ENCODE peak calls at places on chromosome 3, in six cellular contexts. E is GM12878, K is A549, G is endothelial cell of umbilical vein, C is HepG2, R is K562. Z is an unnamed sample.

GRCh38 chr3:52546111-52546901 is 9.9 kb downstream of the UQCC5 start:
- DNase-seq in R (no peak), G (no peak), E (no peak), K (no peak), C (no peak), Z (no peak)

GRCh38 chr3:138186216-138186615 is 885 bp upstream of the ARMC8 start:
- DNase-seq in C (no peak), G (no peak), K (no peak), E (no peak), R (no peak), Z (peak)

GRCh38 chr3:31432897-31433678 is 99.6 kb upstream of the STT3B start:
- DNase-seq in C (no peak), R (no peak), G (peak), E (no peak), K (no peak), Z (no peak)

GRCh38 chr3:142645236-142645793 is 49.1 kb downstream of the PLS1 start:
- DNase-seq in K (peak), E (no peak), C (peak), R (no peak), G (peak), Z (no peak)

GRCh38 chr3:97882975-97883598 is 61.3 kb downstream of the CRYBG3 start:
- DNase-seq in R (no peak), K (no peak), E (no peak), C (no peak), G (peak), Z (no peak)

GRCh38 chr3:95725770-95726169 is 1088.6 kb upstream of the EPHA6 start:
- DNase-seq in C (no peak), G (no peak), K (no peak), R (no peak), E (no peak), Z (no peak)

GRCh38 chr3:74883690-74884089 is 269.2 kb upstream of the CNTN3 start:
- DNase-seq in R (no peak), E (no peak), K (no peak), C (peak), G (no peak), Z (peak)

GRCh38 chr3:43768594-43768993 is 77.9 kb downstream of the ABHD5 start:
- DNase-seq in R (no peak), C (no peak), E (no peak), K (no peak), G (peak), Z (no peak)

GRCh38 chr3:115827494-115827893 is 204.2 kb downstream of the GAP43 start:
- DNase-seq in E (no peak), G (no peak), C (no peak), K (no peak), R (no peak), Z (no peak)

GRCh38 chr3:174973465-174973864 is 114.3 kb downstream of the NAALADL2 start:
- DNase-seq in E (no peak), G (no peak), K (no peak), C (peak), R (no peak), Z (no peak)

GRCh38 chr3:173732237-173732636 is 334.7 kb downstream of the NLGN1 start:
- DNase-seq in G (peak), R (no peak), E (no peak), K (no peak), C (no peak), Z (no peak)

GRCh38 chr3:175105066-175105465 is 245.9 kb downstream of the NAALADL2 start:
- DNase-seq in K (no peak), R (no peak), G (peak), C (no peak), E (no peak), Z (no peak)

GRCh38 chr3:71998995-71999673 is 214.2 kb upstream of the PROK2 start:
- DNase-seq in C (no peak), E (no peak), R (no peak), K (no peak), G (no peak), Z (no peak)

GRCh38 chr3:169658311-169658931 is 5.1 kb downstream of the MECOM start:
- DNase-seq in R (no peak), E (no peak), G (peak), C (no peak), K (no peak), Z (no peak)

GRCh38 chr3:169659858-169660614 is 3.5 kb downstream of the MECOM start:
- DNase-seq in E (no peak), C (no peak), K (no peak), R (no peak), G (peak), Z (no peak)

GRCh38 chr3:169660709-169661566 is 2.6 kb downstream of the MECOM start:
- DNase-seq in R (no peak), C (no peak), E (no peak), K (no peak), G (peak), Z (no peak)

GRCh38 chr3:169659096-169659521 is 4.4 kb downstream of the MECOM start:
- DNase-seq in G (no peak), K (no peak), R (no peak), E (no peak), C (no peak), Z (no peak)

GRCh38 chr3:169657351-169658124 is 6.0 kb downstream of the MECOM start:
- DNase-seq in R (no peak), E (no peak), C (peak), K (no peak), G (peak), Z (no peak)
- TF ChIP-seq MYC in R (no peak), E (no peak), C (no peak), K (no peak), G (no peak), Z (no peak)

GRCh38 chr3:9397331-9397910 is at the start of gene SETD5:
- DNase-seq in C (peak), R (peak), K (peak), E (peak), G (peak), Z (peak)

GRCh38 chr3:9395570-9396300 is 1.7 kb upstream of the SETD5 start:
- DNase-seq in R (no peak), K (no peak), G (no peak), E (no peak), C (no peak), Z (no peak)

GRCh38 chr3:9397911-9398714 is 698 bp downstream of the SETD5 start:
- DNase-seq in K (no peak), R (no peak), G (no peak), C (peak), E (no peak), Z (no peak)

GRCh38 chr3:9396301-9396631 is 1.1 kb upstream of the SETD5 start:
- DNase-seq in G (peak), K (peak), R (peak), E (peak), C (no peak), Z (peak)

GRCh38 chr3:9396632-9397330 is 634 bp upstream of the SETD5 start:
- DNase-seq in R (peak), K (peak), G (peak), E (peak), C (peak), Z (peak)
- TF ChIP-seq POLR2A in R (no peak), K (peak), G (peak), E (peak), C (peak), Z (no peak)

DNA sequence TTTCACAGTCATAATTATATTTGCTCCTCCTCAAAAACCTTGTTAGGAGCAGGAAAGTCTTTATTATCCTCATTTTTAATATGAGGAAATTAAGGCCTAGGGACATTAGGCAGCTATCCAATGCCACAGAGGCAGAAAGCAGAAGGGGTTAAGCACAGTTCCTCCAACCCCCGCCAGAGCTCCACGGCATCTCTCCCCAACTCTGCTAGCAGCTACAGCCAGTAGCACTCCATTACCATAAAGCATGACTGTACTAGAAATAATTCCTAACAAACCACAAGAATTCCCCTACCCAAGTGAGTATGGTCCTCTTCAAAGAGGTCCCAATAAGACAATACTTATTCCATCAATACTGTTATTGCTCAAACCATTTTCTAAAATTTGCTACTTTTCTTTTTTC is 9.8 kb downstream of the HEG1 start:
- DNase-seq in C (no peak), G (no peak), K (no peak), E (no peak), R (no peak), Z (no peak)
- TF ChIP-seq CTCF in C (no peak), G (no peak), K (no peak), E (no peak), R (no peak), Z (no peak)

DNA sequence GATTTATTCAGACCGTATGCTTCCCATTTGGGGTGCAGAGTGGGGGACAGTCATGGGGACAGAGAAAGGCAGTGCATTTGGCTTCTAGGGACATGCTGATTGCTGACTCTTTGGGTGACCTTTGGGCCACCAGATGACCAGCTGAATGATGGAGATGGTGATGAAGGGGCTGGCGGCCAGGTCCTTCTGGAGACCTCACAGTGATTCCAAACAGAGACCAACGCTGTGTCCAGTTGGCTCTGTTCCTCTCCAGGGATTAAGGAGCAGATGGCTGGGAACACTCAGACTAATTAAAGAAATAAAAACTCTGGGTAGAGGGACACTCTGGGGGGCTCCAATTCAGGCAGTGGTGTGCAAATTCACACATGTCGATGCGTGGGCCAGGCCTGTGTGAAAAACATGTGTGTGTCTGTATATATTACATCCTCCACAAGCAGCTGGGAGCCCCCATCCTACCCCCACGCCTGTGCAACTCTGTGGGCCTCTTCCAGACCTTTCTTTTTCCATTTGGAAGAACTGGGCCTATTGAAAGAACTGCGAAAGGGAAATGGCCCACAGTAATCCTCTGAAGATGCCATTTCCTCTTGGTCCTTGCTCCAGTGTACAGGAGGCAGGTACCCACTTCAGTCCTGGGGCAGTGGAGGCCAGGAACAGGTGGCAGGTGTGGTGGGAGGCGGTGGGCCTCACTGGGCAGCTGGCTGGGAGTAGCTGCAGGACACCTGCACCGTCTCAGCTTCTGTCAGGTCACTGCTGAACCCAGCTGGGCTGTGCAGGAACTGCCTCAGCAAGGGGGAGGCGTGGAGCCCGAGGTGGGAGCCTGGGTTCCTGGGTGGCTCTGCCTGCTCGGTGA is 8.9 kb downstream of the XIRP1 start:
- DNase-seq in G (no peak), K (no peak), R (no peak), E (no peak), C (no peak), Z (no peak)
- TF ChIP-seq MYC in G (no peak), K (no peak), R (no peak), E (no peak), C (no peak), Z (no peak)

DNA sequence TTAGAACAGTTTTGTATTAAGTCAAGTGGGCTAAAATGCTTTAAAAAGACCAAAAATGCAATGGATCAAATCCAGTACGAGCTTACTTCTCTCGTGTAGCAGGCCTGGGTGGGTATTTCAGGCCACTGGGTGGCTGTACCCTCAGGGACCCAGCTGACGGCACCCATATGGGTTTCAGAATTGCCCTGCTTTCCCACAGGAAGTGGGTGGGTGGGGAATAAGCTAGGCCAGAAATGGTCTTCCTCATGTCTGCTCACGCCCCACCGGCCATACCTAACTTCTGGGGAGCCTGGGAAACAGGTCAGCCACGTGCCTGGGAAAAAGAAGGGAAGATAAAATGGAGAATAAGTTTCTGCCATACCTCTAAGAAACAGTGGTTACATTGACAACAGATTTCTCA is 20.3 kb downstream of the GPR160 start:
- DNase-seq in C (no peak), K (no peak), E (no peak), G (no peak), R (no peak), Z (no peak)
- TF ChIP-seq POLR2A in C (no peak), K (no peak), E (no peak), G (no peak), R (no peak), Z (no peak)

GRCh38 chr3:161558256-161558655 is 61.6 kb downstream of the OTOL1 start:
- DNase-seq in K (no peak), R (no peak), E (no peak), G (no peak), C (no peak), Z (no peak)

GRCh38 chr3:161560006-161560637 is 63.5 kb downstream of the OTOL1 start:
- DNase-seq in R (no peak), C (peak), E (no peak), G (no peak), K (peak), Z (peak)

GRCh38 chr3:161557751-161558150 is 61.1 kb downstream of the OTOL1 start:
- DNase-seq in R (no peak), G (no peak), C (no peak), K (no peak), E (no peak), Z (no peak)

GRCh38 chr3:161556533-161556932 is 59.9 kb downstream of the OTOL1 start:
- DNase-seq in G (no peak), E (no peak), K (no peak), C (no peak), R (no peak), Z (no peak)

DNA sequence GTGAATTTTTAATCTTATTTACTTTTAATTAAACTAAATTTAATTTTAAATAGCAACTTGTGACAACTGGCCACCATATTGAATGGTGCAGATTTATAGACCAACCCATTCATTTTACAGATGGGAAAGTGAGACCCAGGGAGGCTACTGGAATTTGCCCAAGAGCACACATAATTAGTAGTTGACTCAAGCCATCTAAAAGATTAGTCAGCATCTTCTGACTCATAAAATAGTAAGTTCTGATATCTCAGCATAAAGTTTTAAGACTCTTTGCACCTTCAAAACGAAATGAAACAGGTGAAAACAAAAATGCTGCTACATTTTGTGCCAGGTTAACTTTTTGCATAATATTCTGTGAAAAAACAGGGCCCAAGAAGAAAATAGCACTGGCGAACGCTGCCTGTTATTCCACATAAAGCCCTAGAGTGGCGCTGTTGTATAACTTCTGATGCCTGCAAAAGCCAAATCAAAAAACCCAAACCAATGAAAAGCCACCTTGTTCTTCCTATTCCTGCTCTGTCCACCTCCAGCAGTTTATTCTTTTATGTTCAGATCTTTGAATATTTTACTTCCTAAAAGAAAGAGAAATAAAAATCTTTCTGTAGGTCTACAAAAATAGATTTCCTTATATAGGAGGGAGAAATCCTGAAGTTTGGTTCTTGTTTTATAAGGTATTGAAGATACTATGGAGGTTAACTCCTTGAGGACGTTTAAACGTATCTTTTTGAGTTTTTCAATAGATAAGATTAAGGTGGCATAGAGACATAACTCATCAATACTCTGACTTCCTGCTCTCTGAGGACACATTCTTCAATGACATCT is 62.8 kb downstream of the OTOL1 start:
- DNase-seq in K (peak), C (peak), E (no peak), G (peak), R (peak), Z (peak)
- TF ChIP-seq CTCF in K (peak), C (peak), E (peak), G (peak), R (peak), Z (peak)

DNA sequence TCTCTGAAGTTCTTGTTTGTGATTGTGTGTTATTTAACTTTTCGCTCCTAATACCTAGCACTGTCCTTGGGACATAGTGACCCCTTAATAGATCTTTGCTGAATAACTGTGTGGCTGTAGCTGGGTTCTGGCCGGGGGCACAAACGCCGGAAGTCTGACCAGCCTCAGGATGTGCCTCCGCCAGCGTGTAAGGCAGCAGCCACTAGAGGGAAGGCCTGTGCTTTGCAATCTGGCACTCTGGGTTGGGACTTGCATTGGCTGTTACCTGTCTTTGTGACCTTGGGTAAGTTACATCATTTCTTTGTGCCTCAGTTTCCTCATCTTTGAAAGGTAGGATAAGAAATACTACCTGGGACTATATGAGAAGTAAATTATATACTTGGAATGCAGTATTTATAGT is 158.7 kb downstream of the GHSR start:
- DNase-seq in K (no peak), G (peak), R (no peak), E (no peak), C (no peak), Z (no peak)
- TF ChIP-seq MYC in K (no peak), G (no peak), R (no peak), E (no peak), C (no peak), Z (no peak)

DNA sequence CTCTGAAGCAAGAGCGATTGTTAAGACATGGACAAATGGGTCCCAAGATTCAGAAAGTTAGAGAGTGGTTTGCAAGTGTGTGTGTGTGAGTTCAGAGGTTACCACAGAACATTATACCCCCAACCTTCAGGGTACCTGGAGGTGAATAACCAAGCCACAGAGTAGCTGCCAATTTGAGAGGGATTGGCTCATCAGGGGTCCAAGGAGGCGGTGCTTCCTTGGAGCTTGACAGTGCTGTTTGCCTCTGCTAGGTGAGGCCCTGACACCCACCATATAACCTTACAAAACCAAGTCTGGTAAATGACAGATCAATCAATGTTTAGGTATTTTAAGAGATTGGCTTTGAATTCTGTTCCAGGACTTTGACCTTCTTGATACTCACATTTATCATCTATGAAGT is 35.7 kb downstream of the LRTM1 start:
- DNase-seq in R (no peak), C (no peak), K (no peak), E (no peak), G (no peak), Z (no peak)
- TF ChIP-seq POLR2A in R (no peak), C (no peak), K (no peak), E (no peak), G (no peak), Z (no peak)

DNA sequence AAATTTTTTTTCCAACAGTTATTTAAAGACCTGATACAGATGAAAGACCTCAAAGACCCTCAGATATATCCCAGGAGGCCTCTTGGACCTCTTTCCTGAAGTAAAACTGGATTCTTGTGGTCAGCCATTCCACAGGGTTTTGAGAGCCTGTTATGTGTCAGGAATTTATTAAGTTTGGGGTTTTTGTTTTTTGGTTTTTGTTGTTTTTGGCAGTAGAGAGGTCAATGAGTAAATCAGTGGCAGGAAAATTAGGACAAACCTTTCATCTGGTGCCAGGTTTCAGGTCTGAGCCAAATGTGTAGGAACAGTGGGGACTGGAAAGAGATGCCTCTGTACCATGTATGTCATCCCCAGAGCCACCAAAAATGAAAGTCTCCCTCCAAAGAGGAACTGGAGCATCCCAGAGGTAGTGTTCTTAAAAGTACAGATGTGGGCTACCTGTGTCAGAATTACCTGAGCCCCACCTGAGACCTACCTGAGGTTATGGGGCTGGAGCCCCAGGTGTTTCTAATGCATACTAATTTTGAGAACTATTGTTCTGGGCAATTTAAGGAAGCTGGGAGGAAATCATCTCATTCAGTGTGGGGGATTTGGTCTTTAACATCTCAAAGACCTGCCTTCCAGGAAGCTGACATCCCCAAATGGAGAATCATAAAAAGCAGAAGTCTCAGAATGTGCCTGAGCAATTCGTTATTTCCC is 520.5 kb upstream of the MDFIC2 start:
- DNase-seq in K (no peak), G (no peak), C (no peak), E (no peak), R (no peak), Z (no peak)
- TF ChIP-seq CTCF in K (no peak), G (no peak), C (no peak), E (no peak), R (no peak), Z (no peak)

GRCh38 chr3:114622001-114622400 is 328.2 kb downstream of the TIGIT start:
- DNase-seq in K (no peak), E (no peak), G (no peak), C (no peak), R (no peak), Z (no peak)
- TF ChIP-seq MYC in K (no peak), E (no peak), G (no peak), C (no peak), R (no peak), Z (no peak)

Z was measured in NB4.